ENCODE peak calls at places on chromosomes 7 and 10, in ten cellular contexts. One of them, this sample, is unnamed.

GRCh38 chr7:90266808-90267207 is 21.8 kb downstream of the CFAP69 start:
- DNase-seq in stimulated activated CD4-positive, alpha-beta T cell treated with anti-CD3 and anti-CD28 coated beads, Interleukin-15, amount 100 ng/mL, for 24 hours: no peak
- DNase-seq in sigmoid colon: no peak
- DNase-seq in kidney epithelial cell: no peak
- DNase-seq in GM23338: no peak
- DNase-seq in effector memory CD8-positive, alpha-beta T cell: no peak
- DNase-seq in GF-D8: no peak
- DNase-seq in fibroblast of pulmonary artery: peak
- DNase-seq in psoas muscle: no peak
- DNase-seq in NCI-H1105: no peak
- DNase-seq in this sample: no peak

GRCh38 chr7:90661290-90662151 is 65.4 kb downstream of the CDK14 start:
- DNase-seq in stimulated activated CD4-positive, alpha-beta T cell treated with anti-CD3 and anti-CD28 coated beads, Interleukin-15, amount 100 ng/mL, for 24 hours: no peak
- DNase-seq in sigmoid colon: no peak
- DNase-seq in kidney epithelial cell: no peak
- DNase-seq in GM23338: peak
- DNase-seq in effector memory CD8-positive, alpha-beta T cell: no peak
- DNase-seq in GF-D8: no peak
- DNase-seq in fibroblast of pulmonary artery: peak
- DNase-seq in psoas muscle: no peak
- DNase-seq in NCI-H1105: no peak
- DNase-seq in this sample: no peak

GRCh38 chr7:117555260-117555659 is 75.4 kb downstream of the CFTR start:
- DNase-seq in stimulated activated CD4-positive, alpha-beta T cell treated with anti-CD3 and anti-CD28 coated beads, Interleukin-15, amount 100 ng/mL, for 24 hours: no peak
- DNase-seq in sigmoid colon: no peak
- DNase-seq in kidney epithelial cell: no peak
- DNase-seq in GM23338: no peak
- DNase-seq in effector memory CD8-positive, alpha-beta T cell: no peak
- DNase-seq in GF-D8: no peak
- DNase-seq in fibroblast of pulmonary artery: no peak
- DNase-seq in psoas muscle: no peak
- DNase-seq in NCI-H1105: no peak
- DNase-seq in this sample: no peak

GRCh38 chr10:121406823-121407545 is 191.3 kb downstream of the FGFR2 start:
- DNase-seq in stimulated activated CD4-positive, alpha-beta T cell treated with anti-CD3 and anti-CD28 coated beads, Interleukin-15, amount 100 ng/mL, for 24 hours: no peak
- DNase-seq in sigmoid colon: no peak
- DNase-seq in kidney epithelial cell: peak
- DNase-seq in GM23338: no peak
- DNase-seq in effector memory CD8-positive, alpha-beta T cell: no peak
- DNase-seq in GF-D8: no peak
- DNase-seq in fibroblast of pulmonary artery: no peak
- DNase-seq in psoas muscle: no peak
- DNase-seq in NCI-H1105: no peak
- DNase-seq in this sample: no peak

GRCh38 chr7:69276011-69276729 is 322.1 kb upstream of the AUTS2 start:
- DNase-seq in stimulated activated CD4-positive, alpha-beta T cell treated with anti-CD3 and anti-CD28 coated beads, Interleukin-15, amount 100 ng/mL, for 24 hours: no peak
- DNase-seq in sigmoid colon: peak
- DNase-seq in kidney epithelial cell: no peak
- DNase-seq in GM23338: no peak
- DNase-seq in effector memory CD8-positive, alpha-beta T cell: no peak
- DNase-seq in GF-D8: no peak
- DNase-seq in fibroblast of pulmonary artery: no peak
- DNase-seq in psoas muscle: no peak
- DNase-seq in NCI-H1105: no peak
- DNase-seq in this sample: no peak

GRCh38 chr10:48598936-48599829 is 5.7 kb downstream of the ARHGAP22 start:
- DNase-seq in stimulated activated CD4-positive, alpha-beta T cell treated with anti-CD3 and anti-CD28 coated beads, Interleukin-15, amount 100 ng/mL, for 24 hours: no peak
- DNase-seq in sigmoid colon: no peak
- DNase-seq in kidney epithelial cell: no peak
- DNase-seq in GM23338: no peak
- DNase-seq in effector memory CD8-positive, alpha-beta T cell: no peak
- DNase-seq in GF-D8: no peak
- DNase-seq in fibroblast of pulmonary artery: no peak
- DNase-seq in psoas muscle: no peak
- DNase-seq in NCI-H1105: no peak
- DNase-seq in this sample: no peak

GRCh38 chr10:122236690-122237306 is 34.3 kb upstream of the BTBD16 start:
- DNase-seq in stimulated activated CD4-positive, alpha-beta T cell treated with anti-CD3 and anti-CD28 coated beads, Interleukin-15, amount 100 ng/mL, for 24 hours: no peak
- DNase-seq in sigmoid colon: no peak
- DNase-seq in kidney epithelial cell: no peak
- DNase-seq in GM23338: no peak
- DNase-seq in effector memory CD8-positive, alpha-beta T cell: no peak
- DNase-seq in GF-D8: no peak
- DNase-seq in fibroblast of pulmonary artery: no peak
- DNase-seq in psoas muscle: no peak
- DNase-seq in NCI-H1105: peak
- DNase-seq in this sample: no peak

GRCh38 chr10:129936923-129937300 is 27.2 kb downstream of the EBF3 start:
- DNase-seq in stimulated activated CD4-positive, alpha-beta T cell treated with anti-CD3 and anti-CD28 coated beads, Interleukin-15, amount 100 ng/mL, for 24 hours: no peak
- DNase-seq in sigmoid colon: peak
- DNase-seq in kidney epithelial cell: no peak
- DNase-seq in GM23338: no peak
- DNase-seq in effector memory CD8-positive, alpha-beta T cell: no peak
- DNase-seq in GF-D8: no peak
- DNase-seq in fibroblast of pulmonary artery: no peak
- DNase-seq in psoas muscle: no peak
- DNase-seq in NCI-H1105: no peak
- DNase-seq in this sample: no peak

GRCh38 chr10:80204801-80205477 is 398 bp downstream of the ANXA11 start:
- DNase-seq in stimulated activated CD4-positive, alpha-beta T cell treated with anti-CD3 and anti-CD28 coated beads, Interleukin-15, amount 100 ng/mL, for 24 hours: peak
- DNase-seq in sigmoid colon: peak
- DNase-seq in kidney epithelial cell: no peak
- DNase-seq in GM23338: peak
- DNase-seq in effector memory CD8-positive, alpha-beta T cell: peak
- DNase-seq in GF-D8: no peak
- DNase-seq in fibroblast of pulmonary artery: no peak
- DNase-seq in psoas muscle: peak
- DNase-seq in NCI-H1105: no peak
- DNase-seq in this sample: peak

GRCh38 chr10:80289451-80290287 is at the start of gene MAT1A:
- DNase-seq in stimulated activated CD4-positive, alpha-beta T cell treated with anti-CD3 and anti-CD28 coated beads, Interleukin-15, amount 100 ng/mL, for 24 hours: no peak
- DNase-seq in sigmoid colon: no peak
- DNase-seq in kidney epithelial cell: no peak
- DNase-seq in GM23338: peak
- DNase-seq in effector memory CD8-positive, alpha-beta T cell: no peak
- DNase-seq in GF-D8: no peak
- DNase-seq in fibroblast of pulmonary artery: peak
- DNase-seq in psoas muscle: no peak
- DNase-seq in NCI-H1105: no peak
- DNase-seq in this sample: no peak